ENCODE peak calls at places on chromosome 17, in five cellular contexts. D, F, I, G and N are unnamed samples.
A peak's percentile ranks its signal among the peaks of the same experiment; 100 is the strongest.

GRCh38 chr17:38341035-38341721 is 2.6 kb downstream of the GPR179 start:
- DNase-seq in D (no peak), F (peak; percentile 75), I (no peak), G (peak; percentile 85), N (no peak)

GRCh38 chr17:50672831-50673551 is 34.7 kb downstream of the ANKRD40 start:
- DNase-seq in D (no peak), F (peak; percentile 58), I (peak; percentile 56), G (no peak), N (no peak)

GRCh38 chr17:49574945-49575523 is 637 bp upstream of the NXPH3 start:
- DNase-seq in D (no peak), F (peak; percentile 49), I (no peak), G (no peak), N (no peak)

GRCh38 chr17:48791128-48792032 is 25.6 kb downstream of the TTLL6 start:
- DNase-seq in D (peak; percentile 75), F (peak; percentile 68), I (peak; percentile 32), G (peak; percentile 89), N (no peak)

GRCh38 chr17:39485555-39485954 is 24.3 kb downstream of the CDK12 start:
- DNase-seq in D (peak; percentile 13), F (no peak), I (no peak), G (no peak), N (no peak)

GRCh38 chr17:43721537-43722268 is 36.9 kb downstream of the SOST start:
- DNase-seq in D (no peak), F (no peak), I (no peak), G (no peak), N (no peak)

GRCh38 chr17:32746698-32747097 is 130.2 kb downstream of the MYO1D start:
- DNase-seq in D (no peak), F (no peak), I (no peak), G (no peak), N (no peak)

GRCh38 chr17:79220715-79221291 is 146.2 kb downstream of the ENGASE start:
- DNase-seq in D (no peak), F (no peak), I (no peak), G (no peak), N (no peak)

GRCh38 chr17:64938925-64939474 is 19.7 kb upstream of the LRRC37A3 start:
- DNase-seq in D (no peak), F (peak; percentile 84), I (no peak), G (peak; percentile 64), N (no peak)

GRCh38 chr17:64459284-64459747 is 10.4 kb downstream of the MILR1 start:
- DNase-seq in D (no peak), F (no peak), I (no peak), G (peak; percentile 27), N (no peak)

GRCh38 chr17:27354491-27355081 is 60.7 kb downstream of the WSB1 start:
- DNase-seq in D (no peak), F (no peak), I (no peak), G (no peak), N (no peak)

GRCh38 chr17:65078441-65079160 is 22.1 kb upstream of the GNA13 start:
- DNase-seq in D (no peak), F (no peak), I (no peak), G (peak; percentile 25), N (no peak)

GRCh38 chr17:67488161-67488560 is 111.1 kb downstream of the PITPNC1 start:
- DNase-seq in D (no peak), F (no peak), I (no peak), G (no peak), N (no peak)

GRCh38 chr17:18039535-18040286 is 503 bp downstream of the GID4 start:
- DNase-seq in D (no peak), F (peak; percentile 69), I (no peak), G (peak; percentile 56), N (no peak)

GRCh38 chr17:47879776-47880452 is 16.1 kb upstream of the SP2 start:
- DNase-seq in D (no peak), F (no peak), I (no peak), G (no peak), N (no peak)

GRCh38 chr17:64328036-64328874 is 62.4 kb downstream of the PECAM1 start:
- DNase-seq in D (no peak), F (no peak), I (no peak), G (no peak), N (no peak)

GRCh38 chr17:17760872-17761550 is 75.8 kb downstream of the SREBF1 start:
- DNase-seq in D (no peak), F (no peak), I (no peak), G (no peak), N (no peak)

GRCh38 chr17:50560185-50560824 is at the start of gene CACNA1G:
- DNase-seq in D (no peak), F (peak; percentile 92), I (peak; percentile 69), G (peak; percentile 88), N (peak; percentile 86)

GRCh38 chr17:74444406-74444805 is 12.5 kb downstream of the GPRC5C start:
- DNase-seq in D (no peak), F (peak; percentile 70), I (no peak), G (peak; percentile 89), N (no peak)

GRCh38 chr17:37682007-37682406 is 38.8 kb upstream of the DDX52 start:
- DNase-seq in D (no peak), F (no peak), I (no peak), G (no peak), N (no peak)

GRCh38 chr17:16495980-16496819 is 4.2 kb upstream of the LRRC75A start:
- DNase-seq in D (no peak), F (no peak), I (no peak), G (no peak), N (no peak)

GRCh38 chr17:16250635-16251034 is 33.6 kb downstream of the PIGL start:
- DNase-seq in D (no peak), F (no peak), I (no peak), G (no peak), N (no peak)

GRCh38 chr17:6772016-6772415 is 4.0 kb upstream of the FBXO39 start:
- DNase-seq in D (no peak), F (no peak), I (no peak), G (no peak), N (no peak)

GRCh38 chr17:26809033-26809432 is 484.9 kb upstream of the WSB1 start:
- DNase-seq in D (no peak), F (no peak), I (no peak), G (no peak), N (no peak)

GRCh38 chr17:39634384-39634871 is 2.5 kb upstream of the STARD3 start:
- DNase-seq in D (no peak), F (no peak), I (no peak), G (no peak), N (peak; percentile 37)

GRCh38 chr17:82517230-82517865 is 2.2 kb upstream of the FOXK2 start:
- DNase-seq in D (no peak), F (no peak), I (no peak), G (peak; percentile 49), N (no peak)

GRCh38 chr17:51850206-51850605 is 308.3 kb downstream of the CA10 start:
- DNase-seq in D (no peak), F (no peak), I (no peak), G (no peak), N (no peak)

GRCh38 chr17:42547698-42548069 is 5.0 kb upstream of the HSD17B1 start:
- DNase-seq in D (no peak), F (no peak), I (no peak), G (peak; percentile 45), N (no peak)

GRCh38 chr17:49676276-49676868 is 1.5 kb downstream of the SPOP start:
- DNase-seq in D (no peak), F (no peak), I (no peak), G (no peak), N (peak; percentile 77)

DNA sequence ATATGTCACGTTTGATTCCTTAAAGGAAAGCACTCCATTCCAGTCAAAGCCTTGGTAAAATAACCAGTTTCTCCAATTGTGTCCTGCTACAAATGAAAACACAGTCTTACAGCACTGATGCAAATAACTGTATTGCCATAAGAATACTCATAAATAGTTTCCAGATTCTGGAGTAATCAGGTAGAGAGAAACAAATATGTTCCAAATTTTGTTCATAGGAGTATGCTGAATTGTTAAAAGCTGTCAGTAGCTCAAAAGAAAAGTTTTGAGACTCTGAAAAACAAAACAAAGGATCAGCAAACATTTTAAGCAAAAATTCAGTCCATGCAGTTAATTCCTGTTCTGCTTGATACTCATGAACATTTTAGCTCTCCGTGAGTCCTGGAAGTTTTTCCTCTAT is 7.8 kb downstream of the DHRS7B start:
- DNase-seq in D (no peak), F (no peak), I (no peak), G (no peak), N (no peak)
- H3K9me3 ChIP-seq in D (peaks cover 3% of the 10 kb centered on the region), F (no peaks in the 10 kb centered on the region), I (no peaks in the 10 kb centered on the region), G (peaks cover 6% of the 10 kb centered on the region), N (no peaks in the 10 kb centered on the region)

GRCh38 chr17:80731255-80731840 is 186.7 kb downstream of the RPTOR start:
- DNase-seq in D (no peak), F (no peak), I (no peak), G (no peak), N (no peak)

GRCh38 chr17:80727409-80727755 is 182.7 kb downstream of the RPTOR start:
- DNase-seq in D (no peak), F (no peak), I (no peak), G (no peak), N (no peak)

GRCh38 chr17:80726558-80727408 is 182.1 kb downstream of the RPTOR start:
- DNase-seq in D (no peak), F (no peak), I (no peak), G (no peak), N (no peak)

GRCh38 chr17:80730739-80731138 is 186.1 kb downstream of the RPTOR start:
- DNase-seq in D (no peak), F (no peak), I (no peak), G (no peak), N (no peak)

GRCh38 chr17:80729016-80729415 is 184.4 kb downstream of the RPTOR start:
- DNase-seq in D (no peak), F (no peak), I (no peak), G (no peak), N (no peak)
- H3K9me3 ChIP-seq in D (no peaks in the 10 kb centered on the region), F (no peaks in the 10 kb centered on the region), I (no peaks in the 10 kb centered on the region), G (no peaks in the 10 kb centered on the region), N (no peaks in the 10 kb centered on the region)

GRCh38 chr17:21680366-21680765 is 12.0 kb upstream of the KCNJ18 start:
- DNase-seq in D (no peak), F (no peak), I (no peak), G (no peak), N (no peak)
- H3K9me3 ChIP-seq in D (no peaks in the 10 kb centered on the region), F (no peaks in the 10 kb centered on the region), I (no peaks in the 10 kb centered on the region), G (no peaks in the 10 kb centered on the region), N (no peaks in the 10 kb centered on the region)

GRCh38 chr17:72795941-72796340 is 296.5 kb downstream of the SLC39A11 start:
- DNase-seq in D (no peak), F (no peak), I (no peak), G (no peak), N (no peak)
- H3K9me3 ChIP-seq in D (no peaks in the 10 kb centered on the region), F (peaks cover 10% of the 10 kb centered on the region), I (peaks cover 23% of the 10 kb centered on the region), G (peaks cover 70% of the 10 kb centered on the region), N (peaks cover 34% of the 10 kb centered on the region)

DNA sequence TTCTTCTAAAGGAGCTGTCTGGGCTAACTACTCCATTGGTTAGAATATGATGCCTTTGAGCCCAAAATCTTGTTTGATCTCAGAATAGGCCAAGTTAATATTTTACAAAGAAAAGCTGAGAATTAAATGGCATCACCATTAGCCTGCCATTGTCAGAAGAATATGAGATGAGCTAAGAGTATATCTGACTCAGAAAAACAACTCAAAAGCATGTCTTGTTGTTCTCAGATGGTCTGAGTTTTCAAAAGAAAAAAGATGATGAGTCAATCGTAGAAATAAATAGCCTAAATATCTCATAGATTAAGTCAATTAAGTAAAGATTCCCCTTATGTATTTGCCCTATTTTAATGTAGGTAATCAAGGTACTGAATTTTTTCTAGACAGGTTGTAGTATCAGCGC is 197.1 kb upstream of the TBX2 start:
- DNase-seq in D (no peak), F (no peak), I (no peak), G (no peak), N (no peak)
- H3K9me3 ChIP-seq in D (no peaks in the 10 kb centered on the region), F (no peaks in the 10 kb centered on the region), I (no peaks in the 10 kb centered on the region), G (no peaks in the 10 kb centered on the region), N (no peaks in the 10 kb centered on the region)